ENCODE peak calls at places on chromosomes 16 and 17, in seven cellular contexts. One of them, this sample, is unnamed.

GRCh38 chr16:54934536-54935410 is 4.1 kb downstream of the IRX5 start:
- DNase-seq in esophagus muscularis mucosa: peak; percentile 42
- DNase-seq in CD8-positive, alpha-beta T cell: no peak
- DNase-seq in CD4-positive, alpha-beta T cell: no peak
- DNase-seq in esophagus squamous epithelium: no peak
- DNase-seq in stomach: no peak
- DNase-seq in heart right ventricle: peak; percentile 42
- DNase-seq in this sample: no peak

GRCh38 chr17:71914812-71915211 is 206.0 kb upstream of the SOX9 start:
- DNase-seq in stomach: no peak
- DNase-seq in heart right ventricle: no peak
- DNase-seq in esophagus muscularis mucosa: no peak
- DNase-seq in CD8-positive, alpha-beta T cell: no peak
- DNase-seq in esophagus squamous epithelium: no peak
- DNase-seq in CD4-positive, alpha-beta T cell: no peak
- DNase-seq in this sample: no peak

GRCh38 chr16:8885674-8886592 is 3.8 kb downstream of the LITAFD start:
- DNase-seq in heart right ventricle: no peak
- DNase-seq in CD8-positive, alpha-beta T cell: no peak
- DNase-seq in CD4-positive, alpha-beta T cell: no peak
- DNase-seq in esophagus muscularis mucosa: no peak
- DNase-seq in stomach: no peak
- DNase-seq in esophagus squamous epithelium: no peak
- DNase-seq in this sample: no peak

GRCh38 chr16:20359997-20360396 is 7.5 kb upstream of the UMOD start:
- DNase-seq in CD8-positive, alpha-beta T cell: no peak
- DNase-seq in stomach: no peak
- DNase-seq in heart right ventricle: no peak
- DNase-seq in CD4-positive, alpha-beta T cell: no peak
- DNase-seq in esophagus squamous epithelium: no peak
- DNase-seq in esophagus muscularis mucosa: no peak
- DNase-seq in this sample: no peak

GRCh38 chr16:85451646-85452363 is 161.3 kb upstream of the GSE1 start:
- DNase-seq in heart right ventricle: no peak
- DNase-seq in CD4-positive, alpha-beta T cell: no peak
- DNase-seq in CD8-positive, alpha-beta T cell: no peak
- DNase-seq in esophagus squamous epithelium: no peak
- DNase-seq in stomach: no peak
- DNase-seq in esophagus muscularis mucosa: no peak
- DNase-seq in this sample: no peak

GRCh38 chr16:22375117-22375962 is 921 bp upstream of the CDR2 start:
- DNase-seq in esophagus muscularis mucosa: no peak
- DNase-seq in heart right ventricle: no peak
- DNase-seq in stomach: no peak
- DNase-seq in CD8-positive, alpha-beta T cell: no peak
- DNase-seq in esophagus squamous epithelium: no peak
- DNase-seq in CD4-positive, alpha-beta T cell: no peak
- DNase-seq in this sample: no peak

GRCh38 chr16:74563828-74564263 is 43.1 kb downstream of the GLG1 start:
- DNase-seq in CD4-positive, alpha-beta T cell: no peak
- DNase-seq in esophagus squamous epithelium: no peak
- DNase-seq in stomach: peak; percentile 33
- DNase-seq in esophagus muscularis mucosa: no peak
- DNase-seq in CD8-positive, alpha-beta T cell: no peak
- DNase-seq in heart right ventricle: no peak
- DNase-seq in this sample: no peak

GRCh38 chr16:24685539-24686432 is 43.7 kb upstream of the TNRC6A start:
- DNase-seq in CD8-positive, alpha-beta T cell: no peak
- DNase-seq in esophagus muscularis mucosa: no peak
- DNase-seq in stomach: peak; percentile 33
- DNase-seq in CD4-positive, alpha-beta T cell: no peak
- DNase-seq in esophagus squamous epithelium: no peak
- DNase-seq in heart right ventricle: peak; percentile 69
- DNase-seq in this sample: peak; percentile 61

GRCh38 chr17:5050281-5050680 is 15.1 kb upstream of the SLC52A1 start:
- DNase-seq in esophagus muscularis mucosa: no peak
- DNase-seq in CD8-positive, alpha-beta T cell: no peak
- DNase-seq in CD4-positive, alpha-beta T cell: no peak
- DNase-seq in esophagus squamous epithelium: no peak
- DNase-seq in stomach: no peak
- DNase-seq in heart right ventricle: no peak
- DNase-seq in this sample: peak; percentile 17

DNA sequence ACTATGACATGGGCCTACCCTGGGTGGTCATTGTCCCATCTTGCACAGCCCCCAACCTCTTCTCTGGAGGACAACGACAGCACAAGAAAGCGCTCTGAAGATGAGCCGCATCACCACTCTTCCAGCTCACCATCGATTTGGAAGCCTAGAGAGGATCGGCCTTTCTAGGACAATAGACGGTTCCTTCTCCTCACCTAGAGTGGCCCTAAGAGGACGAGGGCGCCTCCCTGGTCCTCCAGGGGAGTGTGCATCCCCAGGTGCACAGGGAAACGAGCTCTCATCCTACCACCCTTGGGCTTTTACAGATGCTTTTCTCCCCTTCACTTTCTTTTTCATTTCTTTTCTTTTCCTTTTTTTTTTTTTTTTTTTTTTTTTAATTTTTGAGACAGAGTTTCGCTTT is 20.3 kb upstream of the SLC52A1 start:
- DNase-seq in esophagus squamous epithelium: no peak
- DNase-seq in esophagus muscularis mucosa: no peak
- DNase-seq in heart right ventricle: no peak
- DNase-seq in CD4-positive, alpha-beta T cell: no peak
- DNase-seq in stomach: no peak
- DNase-seq in CD8-positive, alpha-beta T cell: no peak
- DNase-seq in this sample: no peak
- TF ChIP-seq CTCF in esophagus squamous epithelium: no peak
- TF ChIP-seq CTCF in esophagus muscularis mucosa: no peak
- TF ChIP-seq CTCF in heart right ventricle: no peak
- TF ChIP-seq CTCF in CD4-positive, alpha-beta T cell: no peak
- TF ChIP-seq CTCF in stomach: no peak
- TF ChIP-seq CTCF in CD8-positive, alpha-beta T cell: no peak
- TF ChIP-seq CTCF in this sample: no peak

DNA sequence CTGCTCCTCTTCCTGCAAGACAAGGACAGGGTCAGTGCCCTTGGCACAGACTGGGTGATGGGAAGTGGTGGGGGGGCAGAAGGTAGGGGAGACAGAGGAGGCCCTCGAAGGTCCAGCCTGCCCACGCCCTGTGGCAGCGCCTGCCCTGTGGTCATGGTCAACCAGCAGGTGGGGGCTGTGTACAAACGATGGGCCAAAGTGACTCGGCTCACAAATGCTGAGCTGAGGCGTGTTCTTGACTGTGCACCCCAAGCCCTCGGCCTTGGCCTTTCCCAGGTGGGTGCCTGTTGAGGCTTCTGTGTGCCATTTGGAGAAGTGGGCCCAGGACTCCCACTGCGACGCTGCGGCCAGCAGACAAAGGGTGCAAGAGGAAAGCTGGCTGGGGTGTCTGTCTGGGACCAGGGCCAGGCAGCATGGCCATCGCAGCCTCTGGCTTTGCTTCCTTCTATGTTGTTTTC is 22.6 kb downstream of the MXRA7 start:
- DNase-seq in heart right ventricle: no peak
- DNase-seq in CD8-positive, alpha-beta T cell: no peak
- DNase-seq in CD4-positive, alpha-beta T cell: no peak
- DNase-seq in esophagus muscularis mucosa: no peak
- DNase-seq in esophagus squamous epithelium: no peak
- DNase-seq in stomach: no peak
- DNase-seq in this sample: no peak
- H3K27ac ChIP-seq in heart right ventricle: peak overlapping the region; percentile 90
- H3K27ac ChIP-seq in CD8-positive, alpha-beta T cell: no peak overlapping the region
- H3K27ac ChIP-seq in CD4-positive, alpha-beta T cell: no peak overlapping the region
- H3K27ac ChIP-seq in esophagus muscularis mucosa: peak overlapping the region; percentile 96
- H3K27ac ChIP-seq in esophagus squamous epithelium: peak overlapping the region; percentile 82
- H3K27ac ChIP-seq in stomach: peak overlapping the region; percentile 71
- H3K27ac ChIP-seq in this sample: peak overlapping the region; percentile 52

GRCh38 chr16:57020651-57021050 is 31.3 kb downstream of the NLRC5 start:
- DNase-seq in esophagus squamous epithelium: no peak
- DNase-seq in heart right ventricle: no peak
- DNase-seq in stomach: no peak
- DNase-seq in esophagus muscularis mucosa: no peak
- DNase-seq in CD4-positive, alpha-beta T cell: no peak
- DNase-seq in CD8-positive, alpha-beta T cell: no peak
- DNase-seq in this sample: no peak
- TF ChIP-seq CTCF in esophagus squamous epithelium: no peak
- TF ChIP-seq CTCF in heart right ventricle: no peak
- TF ChIP-seq CTCF in stomach: no peak
- TF ChIP-seq CTCF in esophagus muscularis mucosa: no peak
- TF ChIP-seq CTCF in CD4-positive, alpha-beta T cell: no peak
- TF ChIP-seq CTCF in CD8-positive, alpha-beta T cell: no peak
- TF ChIP-seq CTCF in this sample: no peak

DNA sequence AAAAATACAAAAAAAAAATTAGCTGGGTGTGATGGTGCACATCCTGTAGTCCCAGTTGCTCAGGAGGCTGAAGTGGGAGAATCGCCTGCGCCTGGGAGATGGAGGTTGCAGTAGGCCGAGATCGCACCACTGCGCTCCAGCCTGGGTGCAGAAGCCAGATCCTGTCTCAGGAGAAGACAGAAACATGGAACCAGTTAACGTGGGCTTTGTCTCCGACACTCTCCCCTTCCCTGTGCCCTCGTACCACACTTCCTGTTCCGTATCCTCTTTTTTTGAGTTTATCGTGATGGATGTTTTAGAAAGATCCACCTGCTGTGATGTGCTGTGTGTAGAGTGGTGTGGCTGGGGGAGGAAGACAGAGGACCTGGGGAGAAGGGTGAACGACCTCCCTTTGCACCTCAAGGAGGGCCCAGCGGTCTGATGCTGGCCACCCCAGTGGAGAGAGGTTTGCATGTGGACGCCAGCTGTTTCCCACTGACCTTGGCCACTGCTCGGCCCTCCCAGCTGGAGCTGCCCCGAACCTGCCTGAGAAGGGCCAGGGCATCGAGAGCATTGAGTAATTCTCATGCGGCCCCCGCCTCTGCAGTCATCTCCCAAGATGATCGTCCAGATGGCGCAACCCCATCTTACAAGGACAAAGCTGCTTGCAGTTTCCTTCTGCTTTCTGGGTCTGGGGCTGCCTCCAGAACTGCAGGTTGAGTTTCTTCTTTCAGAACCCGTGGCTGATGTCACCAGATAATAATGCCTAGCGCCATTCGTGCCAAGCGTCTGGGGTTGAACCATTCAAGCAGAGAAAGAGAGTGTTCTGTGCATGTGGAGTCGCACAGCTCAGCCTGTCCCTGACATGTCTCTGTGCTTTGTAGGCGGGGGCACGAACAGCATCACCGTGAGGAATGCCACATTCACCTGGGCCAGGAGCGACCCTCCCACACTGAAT is 126.3 kb downstream of the ABCC1 start:
- DNase-seq in esophagus squamous epithelium: no peak
- DNase-seq in esophagus muscularis mucosa: no peak
- DNase-seq in CD8-positive, alpha-beta T cell: no peak
- DNase-seq in CD4-positive, alpha-beta T cell: no peak
- DNase-seq in stomach: peak; percentile 46
- DNase-seq in heart right ventricle: peak; percentile 29
- DNase-seq in this sample: peak; percentile 56
- H3K27ac ChIP-seq in esophagus squamous epithelium: peak overlapping the region; percentile 60
- H3K27ac ChIP-seq in esophagus muscularis mucosa: peak overlapping the region; percentile 87
- H3K27ac ChIP-seq in CD8-positive, alpha-beta T cell: no peak overlapping the region
- H3K27ac ChIP-seq in CD4-positive, alpha-beta T cell: no peak overlapping the region
- H3K27ac ChIP-seq in stomach: peak overlapping the region; percentile 47
- H3K27ac ChIP-seq in heart right ventricle: no peak overlapping the region
- H3K27ac ChIP-seq in this sample: no peak overlapping the region